ENCODE peak calls at places on chromosome 3, in six cellular contexts. One of them, this sample, is unnamed.

GRCh38 chr3:11799777-11800176 is 46.9 kb downstream of the TAMM41 start:
- DNase-seq in A549: no peak
- DNase-seq in PC-9: no peak
- DNase-seq in mesendoderm: no peak
- DNase-seq in neural progenitor cell: no peak
- DNase-seq in mesenchymal stem cell: peak
- DNase-seq in this sample: no peak

GRCh38 chr3:59980576-59980975 is 930.8 kb upstream of the CFAP20DC start:
- DNase-seq in A549: no peak
- DNase-seq in PC-9: no peak
- DNase-seq in mesendoderm: no peak
- DNase-seq in neural progenitor cell: no peak
- DNase-seq in mesenchymal stem cell: no peak
- DNase-seq in this sample: no peak

GRCh38 chr3:25458420-25458814 is 30.4 kb downstream of the RARB start:
- DNase-seq in A549: no peak
- DNase-seq in PC-9: no peak
- DNase-seq in mesendoderm: no peak
- DNase-seq in neural progenitor cell: no peak
- DNase-seq in mesenchymal stem cell: no peak
- DNase-seq in this sample: no peak

GRCh38 chr3:36969540-36970432 is 23.1 kb downstream of the EPM2AIP1 start:
- DNase-seq in A549: peak
- DNase-seq in PC-9: no peak
- DNase-seq in mesendoderm: peak
- DNase-seq in neural progenitor cell: peak
- DNase-seq in mesenchymal stem cell: peak
- DNase-seq in this sample: peak

GRCh38 chr3:159416854-159417253 is 571.8 kb upstream of the IL12A start:
- DNase-seq in A549: no peak
- DNase-seq in PC-9: no peak
- DNase-seq in mesendoderm: no peak
- DNase-seq in neural progenitor cell: peak
- DNase-seq in mesenchymal stem cell: peak
- DNase-seq in this sample: no peak

GRCh38 chr3:186487819-186488218 is 56.4 kb downstream of the CRYGS start:
- DNase-seq in A549: no peak
- DNase-seq in PC-9: no peak
- DNase-seq in mesendoderm: peak
- DNase-seq in neural progenitor cell: peak
- DNase-seq in mesenchymal stem cell: no peak
- DNase-seq in this sample: no peak

GRCh38 chr3:157693762-157694161 is 190.5 kb upstream of the VEPH1 start:
- DNase-seq in A549: no peak
- DNase-seq in PC-9: no peak
- DNase-seq in mesendoderm: no peak
- DNase-seq in neural progenitor cell: no peak
- DNase-seq in mesenchymal stem cell: no peak
- DNase-seq in this sample: no peak

GRCh38 chr3:53513556-53514190 is 19.3 kb downstream of the CACNA1D start:
- DNase-seq in A549: peak
- DNase-seq in PC-9: no peak
- DNase-seq in mesendoderm: no peak
- DNase-seq in neural progenitor cell: no peak
- DNase-seq in mesenchymal stem cell: no peak
- DNase-seq in this sample: no peak

GRCh38 chr3:67311440-67311839 is 313.3 kb downstream of the KBTBD8 start:
- DNase-seq in A549: no peak
- DNase-seq in PC-9: no peak
- DNase-seq in mesendoderm: peak
- DNase-seq in neural progenitor cell: no peak
- DNase-seq in mesenchymal stem cell: no peak
- DNase-seq in this sample: no peak

GRCh38 chr3:43319364-43319763 is 33.0 kb downstream of the SNRK start:
- DNase-seq in A549: no peak
- DNase-seq in PC-9: no peak
- DNase-seq in mesendoderm: no peak
- DNase-seq in neural progenitor cell: no peak
- DNase-seq in mesenchymal stem cell: no peak
- DNase-seq in this sample: no peak

GRCh38 chr3:50655009-50655830 is 19.5 kb upstream of the DOCK3 start:
- DNase-seq in A549: no peak
- DNase-seq in PC-9: no peak
- DNase-seq in mesendoderm: no peak
- DNase-seq in neural progenitor cell: no peak
- DNase-seq in mesenchymal stem cell: no peak
- DNase-seq in this sample: peak

GRCh38 chr3:193829781-193830180 is 236.8 kb downstream of the OPA1 start:
- DNase-seq in A549: no peak
- DNase-seq in PC-9: peak
- DNase-seq in mesendoderm: peak
- DNase-seq in neural progenitor cell: no peak
- DNase-seq in mesenchymal stem cell: peak
- DNase-seq in this sample: peak

GRCh38 chr3:9452417-9452816 is 55.0 kb downstream of the SETD5 start:
- DNase-seq in A549: no peak
- DNase-seq in PC-9: no peak
- DNase-seq in mesendoderm: no peak
- DNase-seq in neural progenitor cell: no peak
- DNase-seq in mesenchymal stem cell: peak
- DNase-seq in this sample: peak

GRCh38 chr3:124032351-124032880 is 40.5 kb upstream of the ROPN1 start:
- DNase-seq in A549: no peak
- DNase-seq in PC-9: no peak
- DNase-seq in mesendoderm: peak
- DNase-seq in neural progenitor cell: peak
- DNase-seq in mesenchymal stem cell: peak
- DNase-seq in this sample: peak

GRCh38 chr3:115760722-115761121 is 137.4 kb downstream of the GAP43 start:
- DNase-seq in A549: no peak
- DNase-seq in PC-9: no peak
- DNase-seq in mesendoderm: no peak
- DNase-seq in neural progenitor cell: no peak
- DNase-seq in mesenchymal stem cell: no peak
- DNase-seq in this sample: no peak

GRCh38 chr3:78867409-78868372 is 900.1 kb downstream of the ROBO1 start:
- DNase-seq in A549: no peak
- DNase-seq in PC-9: no peak
- DNase-seq in mesendoderm: no peak
- DNase-seq in neural progenitor cell: no peak
- DNase-seq in mesenchymal stem cell: no peak
- DNase-seq in this sample: peak

GRCh38 chr3:188049890-188050530 is 103.9 kb upstream of the LPP start:
- DNase-seq in A549: no peak
- DNase-seq in PC-9: no peak
- DNase-seq in mesendoderm: no peak
- DNase-seq in neural progenitor cell: no peak
- DNase-seq in mesenchymal stem cell: no peak
- DNase-seq in this sample: no peak

GRCh38 chr3:188294823-188295487 is 141.0 kb downstream of the LPP start:
- DNase-seq in A549: peak
- DNase-seq in PC-9: peak
- DNase-seq in mesendoderm: peak
- DNase-seq in neural progenitor cell: no peak
- DNase-seq in mesenchymal stem cell: peak
- DNase-seq in this sample: peak

GRCh38 chr3:191775451-191776233 is 314.7 kb downstream of the PYDC2 start:
- DNase-seq in A549: peak
- DNase-seq in PC-9: peak
- DNase-seq in mesendoderm: peak
- DNase-seq in neural progenitor cell: no peak
- DNase-seq in mesenchymal stem cell: peak
- DNase-seq in this sample: peak

GRCh38 chr3:45034612-45035252 is 8.6 kb downstream of the CLEC3B start:
- DNase-seq in A549: no peak
- DNase-seq in PC-9: no peak
- DNase-seq in mesendoderm: no peak
- DNase-seq in neural progenitor cell: no peak
- DNase-seq in mesenchymal stem cell: no peak
- DNase-seq in this sample: no peak

GRCh38 chr3:107990433-107990832 is 100.4 kb downstream of the CD47 start:
- DNase-seq in A549: no peak
- DNase-seq in PC-9: no peak
- DNase-seq in mesendoderm: no peak
- DNase-seq in neural progenitor cell: no peak
- DNase-seq in mesenchymal stem cell: no peak
- DNase-seq in this sample: no peak

GRCh38 chr3:188656196-188656982 is 502.4 kb downstream of the LPP start:
- DNase-seq in A549: no peak
- DNase-seq in PC-9: no peak
- DNase-seq in mesendoderm: no peak
- DNase-seq in neural progenitor cell: no peak
- DNase-seq in mesenchymal stem cell: peak
- DNase-seq in this sample: peak

GRCh38 chr3:129282727-129283327 is 4.2 kb downstream of the HMCES start:
- DNase-seq in A549: no peak
- DNase-seq in PC-9: no peak
- DNase-seq in mesendoderm: no peak
- DNase-seq in neural progenitor cell: no peak
- DNase-seq in mesenchymal stem cell: no peak
- DNase-seq in this sample: peak

GRCh38 chr3:111733856-111734255 is 125.2 kb upstream of the PHLDB2 start:
- DNase-seq in A549: no peak
- DNase-seq in PC-9: no peak
- DNase-seq in mesendoderm: no peak
- DNase-seq in neural progenitor cell: no peak
- DNase-seq in mesenchymal stem cell: no peak
- DNase-seq in this sample: no peak

GRCh38 chr3:11385908-11386307 is 113.7 kb downstream of the ATG7 start:
- DNase-seq in A549: peak
- DNase-seq in PC-9: no peak
- DNase-seq in mesendoderm: peak
- DNase-seq in neural progenitor cell: no peak
- DNase-seq in mesenchymal stem cell: peak
- DNase-seq in this sample: no peak

GRCh38 chr3:10344944-10345575 is 24.1 kb upstream of the SEC13 start:
- DNase-seq in A549: no peak
- DNase-seq in PC-9: no peak
- DNase-seq in mesendoderm: no peak
- DNase-seq in neural progenitor cell: no peak
- DNase-seq in mesenchymal stem cell: no peak
- DNase-seq in this sample: no peak

GRCh38 chr3:32216172-32216783 is 22.2 kb upstream of the CMTM8 start:
- DNase-seq in A549: peak
- DNase-seq in PC-9: no peak
- DNase-seq in mesendoderm: no peak
- DNase-seq in neural progenitor cell: no peak
- DNase-seq in mesenchymal stem cell: no peak
- DNase-seq in this sample: no peak

GRCh38 chr3:137845161-137845560 is 81.0 kb downstream of the SOX14 start:
- DNase-seq in A549: no peak
- DNase-seq in PC-9: no peak
- DNase-seq in mesendoderm: no peak
- DNase-seq in neural progenitor cell: peak
- DNase-seq in mesenchymal stem cell: no peak
- DNase-seq in this sample: no peak

GRCh38 chr3:21621396-21621695 is 129.7 kb downstream of the ZNF385D start:
- DNase-seq in A549: peak
- DNase-seq in PC-9: no peak
- DNase-seq in mesendoderm: peak
- DNase-seq in neural progenitor cell: no peak
- DNase-seq in mesenchymal stem cell: peak
- DNase-seq in this sample: peak

GRCh38 chr3:9891072-9891622 is 737 bp downstream of the JAGN1 start:
- DNase-seq in A549: no peak
- DNase-seq in PC-9: no peak
- DNase-seq in mesendoderm: no peak
- DNase-seq in neural progenitor cell: no peak
- DNase-seq in mesenchymal stem cell: no peak
- DNase-seq in this sample: no peak

GRCh38 chr3:175193815-175194518 is 334.8 kb downstream of the NAALADL2 start:
- DNase-seq in A549: no peak
- DNase-seq in PC-9: peak
- DNase-seq in mesendoderm: no peak
- DNase-seq in neural progenitor cell: no peak
- DNase-seq in mesenchymal stem cell: peak
- DNase-seq in this sample: peak

DNA sequence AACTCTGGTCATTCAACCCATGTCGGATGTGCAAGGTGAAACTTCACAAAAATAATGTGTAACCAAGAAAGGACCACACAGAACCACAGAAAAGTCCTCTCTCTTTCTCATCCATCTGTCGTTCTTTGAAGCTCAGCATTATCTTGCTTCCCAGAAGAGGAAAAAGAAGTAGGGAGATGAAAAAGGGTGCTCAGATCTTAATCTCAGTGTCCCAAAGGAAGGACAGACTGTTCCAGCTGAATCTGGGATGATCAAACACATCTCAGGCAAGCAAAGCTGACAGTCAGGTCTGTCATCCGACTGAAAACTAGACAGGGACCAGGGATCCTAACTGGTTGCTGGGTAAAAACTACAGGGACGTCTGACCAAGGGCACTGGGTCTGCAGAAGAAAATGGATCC is 16.2 kb downstream of the ARHGEF3 start:
- DNase-seq in A549: no peak
- DNase-seq in PC-9: no peak
- DNase-seq in mesendoderm: no peak
- DNase-seq in neural progenitor cell: no peak
- DNase-seq in mesenchymal stem cell: no peak
- DNase-seq in this sample: no peak
- H3K4me2 ChIP-seq in A549: no peak
- H3K4me2 ChIP-seq in PC-9: no peak
- H3K4me2 ChIP-seq in mesendoderm: no peak
- H3K4me2 ChIP-seq in neural progenitor cell: no peak
- H3K4me2 ChIP-seq in mesenchymal stem cell: no peak
- H3K4me2 ChIP-seq in this sample: no peak

DNA sequence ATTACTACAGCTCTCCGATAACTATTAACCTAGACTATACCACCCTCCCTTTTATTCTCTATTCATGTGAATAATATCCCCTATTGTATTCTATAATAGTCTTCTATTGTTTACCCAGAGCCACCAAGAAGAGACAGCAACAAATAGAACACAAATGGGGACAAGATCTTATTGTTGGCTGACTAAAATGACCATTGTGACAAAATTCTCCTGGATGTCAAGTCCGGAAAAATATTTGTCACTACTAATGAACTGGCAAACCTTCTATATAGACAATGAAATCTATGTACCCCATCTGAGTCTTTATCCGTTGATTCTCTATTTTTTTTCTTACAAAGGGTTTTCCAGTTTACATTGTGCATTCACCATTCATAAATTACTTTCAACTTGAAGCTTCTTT is 618.0 kb downstream of the CADM2 start:
- DNase-seq in A549: no peak
- DNase-seq in PC-9: no peak
- DNase-seq in mesendoderm: no peak
- DNase-seq in neural progenitor cell: no peak
- DNase-seq in mesenchymal stem cell: no peak
- DNase-seq in this sample: no peak
- H3K27ac ChIP-seq in A549: no peak
- H3K27ac ChIP-seq in PC-9: no peak
- H3K27ac ChIP-seq in mesendoderm: no peak
- H3K27ac ChIP-seq in neural progenitor cell: no peak
- H3K27ac ChIP-seq in mesenchymal stem cell: no peak
- H3K27ac ChIP-seq in this sample: no peak

GRCh38 chr3:40452057-40452456 is 5.1 kb upstream of the RPL14 start:
- DNase-seq in A549: no peak
- DNase-seq in PC-9: no peak
- DNase-seq in mesendoderm: no peak
- DNase-seq in neural progenitor cell: no peak
- DNase-seq in mesenchymal stem cell: no peak
- DNase-seq in this sample: no peak
- H3K4me2 ChIP-seq in A549: peak
- H3K4me2 ChIP-seq in PC-9: peak
- H3K4me2 ChIP-seq in mesendoderm: no peak
- H3K4me2 ChIP-seq in neural progenitor cell: peak
- H3K4me2 ChIP-seq in mesenchymal stem cell: peak
- H3K4me2 ChIP-seq in this sample: peak

GRCh38 chr3:101988591-101988990 is 139.3 kb downstream of the NFKBIZ start:
- DNase-seq in A549: no peak
- DNase-seq in PC-9: no peak
- DNase-seq in mesendoderm: no peak
- DNase-seq in neural progenitor cell: no peak
- DNase-seq in mesenchymal stem cell: no peak
- DNase-seq in this sample: peak
- H3K27ac ChIP-seq in A549: no peak
- H3K27ac ChIP-seq in PC-9: no peak
- H3K27ac ChIP-seq in mesendoderm: no peak
- H3K27ac ChIP-seq in neural progenitor cell: no peak
- H3K27ac ChIP-seq in mesenchymal stem cell: no peak
- H3K27ac ChIP-seq in this sample: no peak